ENCODE peak calls at places on chromosome 19, in six cellular contexts. One of them, this sample, is unnamed.

GRCh38 chr19:4338441-4339350 is at the start of gene STAP2:
- DNase-seq in transverse colon: peak; percentile 88
- DNase-seq in right lobe of liver: peak; percentile 84
- DNase-seq in HCT116: no peak
- DNase-seq in cardiac muscle cell: peak; percentile 17
- DNase-seq in AG04449: no peak
- DNase-seq in this sample: peak; percentile 82

GRCh38 chr19:19217110-19217509 is 5.4 kb downstream of the NCAN start:
- DNase-seq in transverse colon: no peak
- DNase-seq in AG04449: no peak
- DNase-seq in HCT116: peak; percentile 75
- DNase-seq in cardiac muscle cell: no peak
- DNase-seq in right lobe of liver: no peak
- DNase-seq in this sample: no peak

GRCh38 chr19:56566904-56567273 is 379 bp upstream of the ZNF470 start:
- DNase-seq in cardiac muscle cell: peak; percentile 49
- DNase-seq in HCT116: no peak
- DNase-seq in AG04449: no peak
- DNase-seq in transverse colon: peak; percentile 47
- DNase-seq in right lobe of liver: no peak
- DNase-seq in this sample: peak; percentile 78

GRCh38 chr19:4512070-4512469 is 6.2 kb downstream of the PLIN4 start:
- DNase-seq in HCT116: no peak
- DNase-seq in AG04449: no peak
- DNase-seq in right lobe of liver: no peak
- DNase-seq in cardiac muscle cell: no peak
- DNase-seq in transverse colon: no peak
- DNase-seq in this sample: no peak

GRCh38 chr19:38726761-38727301 is 17.4 kb downstream of the CAPN12 start:
- DNase-seq in HCT116: no peak
- DNase-seq in transverse colon: no peak
- DNase-seq in AG04449: no peak
- DNase-seq in cardiac muscle cell: no peak
- DNase-seq in right lobe of liver: no peak
- DNase-seq in this sample: no peak

GRCh38 chr19:20078696-20079095 is 896 bp downstream of the ZNF90 start:
- DNase-seq in transverse colon: peak; percentile 31
- DNase-seq in HCT116: no peak
- DNase-seq in AG04449: no peak
- DNase-seq in right lobe of liver: no peak
- DNase-seq in cardiac muscle cell: peak; percentile 74
- DNase-seq in this sample: peak; percentile 67

GRCh38 chr19:18840288-18841260 is 8.8 kb downstream of the UPF1 start:
- DNase-seq in cardiac muscle cell: no peak
- DNase-seq in transverse colon: no peak
- DNase-seq in AG04449: no peak
- DNase-seq in right lobe of liver: no peak
- DNase-seq in HCT116: no peak
- DNase-seq in this sample: no peak

GRCh38 chr19:2552859-2553258 is 76.9 kb downstream of the GADD45B start:
- DNase-seq in transverse colon: peak; percentile 35
- DNase-seq in HCT116: no peak
- DNase-seq in AG04449: no peak
- DNase-seq in cardiac muscle cell: no peak
- DNase-seq in right lobe of liver: no peak
- DNase-seq in this sample: no peak

GRCh38 chr19:4534836-4535658 is at the start of gene PLIN5:
- DNase-seq in cardiac muscle cell: peak; percentile 79
- DNase-seq in AG04449: no peak
- DNase-seq in transverse colon: peak; percentile 84
- DNase-seq in HCT116: peak; percentile 65
- DNase-seq in right lobe of liver: peak; percentile 97
- DNase-seq in this sample: peak; percentile 93

GRCh38 chr19:5046339-5047039 is 77.6 kb downstream of the KDM4B start:
- DNase-seq in cardiac muscle cell: no peak
- DNase-seq in AG04449: no peak
- DNase-seq in right lobe of liver: no peak
- DNase-seq in HCT116: no peak
- DNase-seq in transverse colon: peak; percentile 74
- DNase-seq in this sample: peak; percentile 81

GRCh38 chr19:5823579-5824281 is 15.8 kb downstream of the FUT6 start:
- DNase-seq in HCT116: no peak
- DNase-seq in AG04449: no peak
- DNase-seq in cardiac muscle cell: no peak
- DNase-seq in right lobe of liver: peak; percentile 63
- DNase-seq in transverse colon: peak; percentile 54
- DNase-seq in this sample: peak; percentile 77

GRCh38 chr19:54436561-54437229 is 12.3 kb upstream of the LENG8 start:
- DNase-seq in HCT116: no peak
- DNase-seq in cardiac muscle cell: no peak
- DNase-seq in AG04449: no peak
- DNase-seq in right lobe of liver: no peak
- DNase-seq in transverse colon: no peak
- DNase-seq in this sample: no peak

GRCh38 chr19:588093-588742 is 1.5 kb upstream of the HCN2 start:
- DNase-seq in HCT116: peak; percentile 69
- DNase-seq in right lobe of liver: no peak
- DNase-seq in cardiac muscle cell: peak; percentile 86
- DNase-seq in AG04449: no peak
- DNase-seq in transverse colon: peak; percentile 76
- DNase-seq in this sample: peak; percentile 83

GRCh38 chr19:10372698-10373097 is 7.7 kb downstream of the TYK2 start:
- DNase-seq in HCT116: no peak
- DNase-seq in AG04449: no peak
- DNase-seq in right lobe of liver: no peak
- DNase-seq in transverse colon: no peak
- DNase-seq in cardiac muscle cell: no peak
- DNase-seq in this sample: no peak

GRCh38 chr19:31562916-31563626 is 213.8 kb upstream of the TSHZ3 start:
- DNase-seq in right lobe of liver: no peak
- DNase-seq in HCT116: no peak
- DNase-seq in cardiac muscle cell: no peak
- DNase-seq in transverse colon: no peak
- DNase-seq in AG04449: no peak
- DNase-seq in this sample: no peak

GRCh38 chr19:4851551-4852290 is 15.7 kb downstream of the PLIN3 start:
- DNase-seq in HCT116: no peak
- DNase-seq in right lobe of liver: peak; percentile 77
- DNase-seq in transverse colon: peak; percentile 70
- DNase-seq in cardiac muscle cell: peak; percentile 65
- DNase-seq in AG04449: no peak
- DNase-seq in this sample: peak; percentile 83

GRCh38 chr19:3420244-3420755 is 53.9 kb downstream of the NFIC start:
- DNase-seq in right lobe of liver: no peak
- DNase-seq in cardiac muscle cell: no peak
- DNase-seq in HCT116: no peak
- DNase-seq in AG04449: no peak
- DNase-seq in transverse colon: no peak
- DNase-seq in this sample: no peak

GRCh38 chr19:14375055-14375581 is 6.1 kb upstream of the ADGRE5 start:
- DNase-seq in AG04449: no peak
- DNase-seq in right lobe of liver: peak; percentile 71
- DNase-seq in HCT116: no peak
- DNase-seq in transverse colon: peak; percentile 73
- DNase-seq in cardiac muscle cell: no peak
- DNase-seq in this sample: peak; percentile 83

GRCh38 chr19:33175886-33176669 is 18.1 kb upstream of the LRP3 start:
- DNase-seq in cardiac muscle cell: peak; percentile 47
- DNase-seq in transverse colon: no peak
- DNase-seq in AG04449: no peak
- DNase-seq in HCT116: no peak
- DNase-seq in right lobe of liver: no peak
- DNase-seq in this sample: no peak

GRCh38 chr19:9668544-9668943 is 6.4 kb downstream of the ZNF562 start:
- DNase-seq in right lobe of liver: no peak
- DNase-seq in AG04449: no peak
- DNase-seq in HCT116: no peak
- DNase-seq in cardiac muscle cell: no peak
- DNase-seq in transverse colon: no peak
- DNase-seq in this sample: no peak

GRCh38 chr19:3644351-3645066 is 17.9 kb upstream of the CACTIN start:
- DNase-seq in AG04449: no peak
- DNase-seq in right lobe of liver: peak; percentile 94
- DNase-seq in HCT116: no peak
- DNase-seq in transverse colon: no peak
- DNase-seq in cardiac muscle cell: peak; percentile 12
- DNase-seq in this sample: no peak

GRCh38 chr19:53898680-53899341 is 10.3 kb upstream of the CACNG7 start:
- DNase-seq in right lobe of liver: no peak
- DNase-seq in transverse colon: no peak
- DNase-seq in AG04449: no peak
- DNase-seq in HCT116: peak; percentile 77
- DNase-seq in cardiac muscle cell: no peak
- DNase-seq in this sample: no peak

DNA sequence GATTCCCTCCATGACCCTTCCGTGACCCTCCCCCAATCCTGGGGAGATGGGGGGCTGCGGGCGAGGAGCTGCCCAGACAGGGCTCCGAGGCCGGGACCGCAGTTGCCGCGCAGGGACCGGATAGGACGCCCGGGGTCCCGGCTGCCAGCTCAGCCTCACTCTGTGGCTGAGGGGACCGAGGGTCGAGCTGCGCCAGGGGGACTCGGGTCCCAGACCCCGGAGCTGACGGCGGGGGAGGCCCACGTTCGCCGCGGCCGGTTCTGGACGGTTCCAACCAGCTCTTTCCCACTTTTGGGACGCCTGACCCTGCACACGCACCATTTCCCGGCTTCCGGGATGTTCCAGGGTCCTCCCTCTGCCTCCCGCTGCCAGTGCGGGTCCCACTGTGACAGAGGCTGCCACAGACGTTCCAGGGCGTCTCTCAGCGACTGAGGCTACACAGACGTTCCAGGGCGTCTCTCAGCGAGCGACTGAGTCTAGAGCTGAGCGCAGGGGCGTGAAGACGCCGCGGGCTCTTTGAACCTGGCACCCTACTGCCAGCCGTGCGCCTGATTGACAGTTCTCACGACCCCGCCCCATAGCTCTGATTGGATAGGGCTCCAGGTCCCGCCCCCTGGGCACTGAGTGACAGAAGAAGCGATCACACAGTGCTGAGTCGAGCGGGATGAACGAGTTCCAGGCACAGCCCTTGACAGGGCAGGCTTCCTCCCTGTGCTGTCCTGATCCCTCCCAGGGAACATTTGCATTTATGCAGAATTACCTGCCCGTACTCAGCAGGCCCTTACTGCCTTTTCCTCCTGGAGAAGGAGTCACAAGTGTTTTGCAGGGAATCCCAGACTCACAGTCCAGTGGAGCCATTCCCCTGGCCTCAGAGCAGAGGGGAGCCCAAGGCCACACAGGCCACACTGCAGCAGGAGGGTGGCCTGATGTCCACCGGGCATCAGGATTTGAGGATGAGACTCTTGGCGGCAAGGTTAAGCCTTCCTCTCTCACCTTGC is at the start of gene ZNF563:
- DNase-seq in right lobe of liver: peak; percentile 98
- DNase-seq in transverse colon: peak; percentile 99
- DNase-seq in AG04449: peak; percentile 49
- DNase-seq in HCT116: no peak
- DNase-seq in cardiac muscle cell: peak; percentile 96
- DNase-seq in this sample: peak; percentile 99
- TF ChIP-seq CTCF in right lobe of liver: no peak
- TF ChIP-seq CTCF in transverse colon: no peak
- TF ChIP-seq CTCF in AG04449: no peak
- TF ChIP-seq CTCF in HCT116: no peak
- TF ChIP-seq CTCF in cardiac muscle cell: no peak
- TF ChIP-seq CTCF in this sample: no peak

GRCh38 chr19:49635530-49636229 is 4.3 kb downstream of the RRAS start:
- DNase-seq in right lobe of liver: no peak
- DNase-seq in HCT116: no peak
- DNase-seq in transverse colon: no peak
- DNase-seq in AG04449: no peak
- DNase-seq in cardiac muscle cell: no peak
- DNase-seq in this sample: no peak
- TF ChIP-seq CTCF in right lobe of liver: no peak
- TF ChIP-seq CTCF in HCT116: no peak
- TF ChIP-seq CTCF in transverse colon: no peak
- TF ChIP-seq CTCF in AG04449: peak; percentile 9
- TF ChIP-seq CTCF in cardiac muscle cell: peak; percentile 7
- TF ChIP-seq CTCF in this sample: no peak

GRCh38 chr19:43526884-43527859 is at the start of gene ETHE1:
- DNase-seq in cardiac muscle cell: peak; percentile 70
- DNase-seq in AG04449: no peak
- DNase-seq in HCT116: no peak
- DNase-seq in right lobe of liver: peak; percentile 92
- DNase-seq in transverse colon: peak; percentile 92
- DNase-seq in this sample: peak; percentile 93
- TF ChIP-seq CTCF in cardiac muscle cell: no peak
- TF ChIP-seq CTCF in AG04449: no peak
- TF ChIP-seq CTCF in HCT116: no peak
- TF ChIP-seq CTCF in right lobe of liver: no peak
- TF ChIP-seq CTCF in transverse colon: no peak
- TF ChIP-seq CTCF in this sample: no peak

DNA sequence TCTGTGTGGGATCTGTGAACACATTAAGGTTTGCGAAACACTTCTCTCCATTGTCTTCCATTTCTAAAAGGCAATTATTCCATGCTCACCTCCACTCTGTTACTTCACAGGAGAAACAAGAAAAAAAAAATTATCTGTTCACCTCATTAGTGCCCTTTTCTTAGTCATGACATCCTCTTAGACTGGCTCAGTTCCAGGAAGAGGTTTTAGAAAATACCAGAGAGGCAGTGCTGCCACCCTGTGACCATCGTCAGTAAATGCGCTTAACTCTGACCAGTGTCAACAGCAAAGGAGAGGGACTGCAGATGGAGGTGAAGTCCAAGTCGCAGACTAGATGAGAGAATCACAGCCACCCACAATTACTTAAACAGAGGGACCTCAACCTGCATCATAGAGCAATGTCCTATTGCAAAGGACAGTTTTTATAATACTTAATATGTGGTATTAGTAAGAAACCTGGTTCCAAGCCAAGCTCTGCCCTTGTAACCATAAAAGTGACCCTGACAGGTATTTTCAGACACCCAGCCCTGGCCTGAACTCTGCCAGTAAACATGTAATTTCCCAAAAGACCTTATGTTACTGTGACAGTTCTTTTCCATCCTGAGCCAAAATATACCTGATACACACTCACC is 19.4 kb downstream of the CEACAM21 start:
- DNase-seq in transverse colon: peak; percentile 61
- DNase-seq in HCT116: peak; percentile 74
- DNase-seq in cardiac muscle cell: peak; percentile 88
- DNase-seq in AG04449: peak; percentile 12
- DNase-seq in right lobe of liver: no peak
- DNase-seq in this sample: no peak
- TF ChIP-seq CTCF in transverse colon: peak; percentile 50
- TF ChIP-seq CTCF in HCT116: peak; percentile 83
- TF ChIP-seq CTCF in cardiac muscle cell: peak; percentile 75
- TF ChIP-seq CTCF in AG04449: peak; percentile 59
- TF ChIP-seq CTCF in right lobe of liver: peak; percentile 54
- TF ChIP-seq CTCF in this sample: peak; percentile 73